ENCODE peak calls at places on chromosomes 11 and 22, in five cellular contexts. One of them, this sample, is unnamed.

GRCh38 chr11:106986261-106986660 is 32.0 kb downstream of the GUCY1A2 start:
- DNase-seq in tibial nerve: no peak
- DNase-seq in GM12865: no peak
- DNase-seq in fibroblast of mammary gland: peak
- DNase-seq in neural progenitor cell: no peak
- DNase-seq in this sample: peak

GRCh38 chr11:128928400-128928799 is 14.3 kb downstream of the TP53AIP1 start:
- DNase-seq in tibial nerve: no peak
- DNase-seq in GM12865: peak
- DNase-seq in fibroblast of mammary gland: no peak
- DNase-seq in neural progenitor cell: no peak
- DNase-seq in this sample: no peak

GRCh38 chr11:134640971-134641968 is 229.2 kb upstream of the B3GAT1 start:
- DNase-seq in tibial nerve: no peak
- DNase-seq in GM12865: no peak
- DNase-seq in fibroblast of mammary gland: no peak
- DNase-seq in neural progenitor cell: no peak
- DNase-seq in this sample: no peak

GRCh38 chr11:62573006-62573591 is 592 bp downstream of the EEF1G start:
- DNase-seq in tibial nerve: no peak
- DNase-seq in GM12865: peak
- DNase-seq in fibroblast of mammary gland: no peak
- DNase-seq in neural progenitor cell: peak
- DNase-seq in this sample: peak

GRCh38 chr11:69888671-69889076 is 69.5 kb upstream of the FGF3 start:
- DNase-seq in tibial nerve: peak
- DNase-seq in GM12865: peak
- DNase-seq in fibroblast of mammary gland: peak
- DNase-seq in neural progenitor cell: peak
- DNase-seq in this sample: peak

GRCh38 chr11:32079511-32079910 is 11.4 kb upstream of the RCN1 start:
- DNase-seq in tibial nerve: no peak
- DNase-seq in GM12865: no peak
- DNase-seq in fibroblast of mammary gland: no peak
- DNase-seq in neural progenitor cell: no peak
- DNase-seq in this sample: no peak

GRCh38 chr11:34439521-34440258 is 956 bp downstream of the CAT start:
- DNase-seq in tibial nerve: no peak
- DNase-seq in GM12865: no peak
- DNase-seq in fibroblast of mammary gland: no peak
- DNase-seq in neural progenitor cell: no peak
- DNase-seq in this sample: no peak

GRCh38 chr11:73249858-73250773 is 22.0 kb upstream of the P2RY6 start:
- DNase-seq in tibial nerve: no peak
- DNase-seq in GM12865: no peak
- DNase-seq in fibroblast of mammary gland: no peak
- DNase-seq in neural progenitor cell: no peak
- DNase-seq in this sample: no peak

GRCh38 chr22:38177926-38178604 is 3.6 kb downstream of the PLA2G6 start:
- DNase-seq in tibial nerve: no peak
- DNase-seq in GM12865: peak
- DNase-seq in fibroblast of mammary gland: peak
- DNase-seq in neural progenitor cell: peak
- DNase-seq in this sample: peak

GRCh38 chr22:44583076-44583760 is 85.2 kb upstream of the RTL6 start:
- DNase-seq in tibial nerve: no peak
- DNase-seq in GM12865: no peak
- DNase-seq in fibroblast of mammary gland: peak
- DNase-seq in neural progenitor cell: no peak
- DNase-seq in this sample: peak

GRCh38 chr11:47688101-47688500 is 27.1 kb downstream of the AGBL2 start:
- DNase-seq in tibial nerve: no peak
- DNase-seq in GM12865: no peak
- DNase-seq in fibroblast of mammary gland: no peak
- DNase-seq in neural progenitor cell: no peak
- DNase-seq in this sample: no peak

GRCh38 chr22:40666151-40666848 is 13.0 kb upstream of the MCHR1 start:
- DNase-seq in tibial nerve: no peak
- DNase-seq in GM12865: no peak
- DNase-seq in fibroblast of mammary gland: no peak
- DNase-seq in neural progenitor cell: no peak
- DNase-seq in this sample: peak

GRCh38 chr11:7609015-7609414 is 64.3 kb downstream of the CYB5R2 start:
- DNase-seq in tibial nerve: no peak
- DNase-seq in GM12865: no peak
- DNase-seq in fibroblast of mammary gland: peak
- DNase-seq in neural progenitor cell: no peak
- DNase-seq in this sample: peak

GRCh38 chr11:35619030-35619753 is 932 bp downstream of the FJX1 start:
- DNase-seq in tibial nerve: no peak
- DNase-seq in GM12865: peak
- DNase-seq in fibroblast of mammary gland: peak
- DNase-seq in neural progenitor cell: peak
- DNase-seq in this sample: no peak

GRCh38 chr11:31770011-31770410 is 41.1 kb downstream of the PAX6 start:
- DNase-seq in tibial nerve: no peak
- DNase-seq in GM12865: no peak
- DNase-seq in fibroblast of mammary gland: no peak
- DNase-seq in neural progenitor cell: no peak
- DNase-seq in this sample: no peak

GRCh38 chr11:20605602-20606091 is 6.2 kb downstream of the SLC6A5 start:
- DNase-seq in tibial nerve: no peak
- DNase-seq in GM12865: no peak
- DNase-seq in fibroblast of mammary gland: no peak
- DNase-seq in neural progenitor cell: no peak
- DNase-seq in this sample: no peak

GRCh38 chr11:79768343-79768742 is 327.5 kb upstream of the TENM4 start:
- DNase-seq in tibial nerve: no peak
- DNase-seq in GM12865: no peak
- DNase-seq in fibroblast of mammary gland: no peak
- DNase-seq in neural progenitor cell: no peak
- DNase-seq in this sample: no peak

GRCh38 chr11:79758325-79758724 is 317.5 kb upstream of the TENM4 start:
- DNase-seq in tibial nerve: no peak
- DNase-seq in GM12865: no peak
- DNase-seq in fibroblast of mammary gland: no peak
- DNase-seq in neural progenitor cell: no peak
- DNase-seq in this sample: no peak

DNA sequence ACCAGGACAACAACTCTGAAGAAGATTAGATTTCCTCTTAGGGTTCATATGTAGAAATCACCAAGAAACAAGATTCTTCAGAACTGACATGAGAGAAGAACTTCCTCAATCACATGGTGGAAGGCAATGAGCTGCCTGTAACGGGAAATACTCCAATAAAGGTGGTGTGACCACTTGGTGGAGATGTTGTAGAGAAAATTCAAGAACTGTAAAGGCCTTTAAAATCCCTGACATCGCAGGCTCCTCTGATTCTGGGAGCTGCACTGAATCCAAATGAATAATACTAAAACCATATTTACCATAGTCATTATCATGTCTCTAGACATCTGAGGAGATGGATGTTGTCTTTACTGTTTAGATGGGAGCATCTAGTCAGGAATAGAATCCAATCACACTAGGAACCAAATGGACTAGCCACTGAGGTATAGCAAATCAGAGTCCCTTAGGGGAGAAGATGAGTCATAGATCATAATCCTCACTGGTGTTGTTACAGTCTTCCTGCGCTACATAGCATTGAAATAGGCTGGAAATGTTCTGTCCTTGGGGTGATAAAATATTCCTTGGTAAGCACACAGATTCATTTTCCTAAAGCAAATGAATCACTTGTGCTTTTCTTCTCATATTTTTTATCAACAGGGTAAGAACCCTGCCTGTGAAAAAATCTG is 321.6 kb upstream of the TENM4 start:
- DNase-seq in tibial nerve: no peak
- DNase-seq in GM12865: no peak
- DNase-seq in fibroblast of mammary gland: peak
- DNase-seq in neural progenitor cell: peak
- DNase-seq in this sample: no peak
- TF ChIP-seq CTCF in tibial nerve: peak
- TF ChIP-seq CTCF in GM12865: no peak
- TF ChIP-seq CTCF in fibroblast of mammary gland: no peak
- TF ChIP-seq CTCF in neural progenitor cell: peak
- TF ChIP-seq CTCF in this sample: no peak

GRCh38 chr11:96331556-96332168 is 11.3 kb downstream of the MAML2 start:
- DNase-seq in tibial nerve: no peak
- DNase-seq in GM12865: peak
- DNase-seq in fibroblast of mammary gland: no peak
- DNase-seq in neural progenitor cell: no peak
- DNase-seq in this sample: no peak
- H3K4me3 ChIP-seq in tibial nerve: no peak
- H3K4me3 ChIP-seq in GM12865: no peak
- H3K4me3 ChIP-seq in fibroblast of mammary gland: no peak
- H3K4me3 ChIP-seq in neural progenitor cell: no peak
- H3K4me3 ChIP-seq in this sample: no peak

GRCh38 chr22:19941365-19942070 is at the start of the genes COMT and TXNRD2:
- DNase-seq in tibial nerve: peak
- DNase-seq in GM12865: peak
- DNase-seq in fibroblast of mammary gland: peak
- DNase-seq in neural progenitor cell: no peak
- DNase-seq in this sample: peak

GRCh38 chr22:19942071-19942885 is 660 bp upstream of the TXNRD2 start:
- DNase-seq in tibial nerve: no peak
- DNase-seq in GM12865: peak
- DNase-seq in fibroblast of mammary gland: peak
- DNase-seq in neural progenitor cell: no peak
- DNase-seq in this sample: peak

GRCh38 chr22:19940536-19941364 is 822 bp upstream of the COMT start:
- DNase-seq in tibial nerve: no peak
- DNase-seq in GM12865: no peak
- DNase-seq in fibroblast of mammary gland: no peak
- DNase-seq in neural progenitor cell: no peak
- DNase-seq in this sample: no peak

GRCh38 chr22:19942886-19943664 is 1.5 kb upstream of the TXNRD2 start:
- DNase-seq in tibial nerve: no peak
- DNase-seq in GM12865: no peak
- DNase-seq in fibroblast of mammary gland: peak
- DNase-seq in neural progenitor cell: peak
- DNase-seq in this sample: peak

DNA sequence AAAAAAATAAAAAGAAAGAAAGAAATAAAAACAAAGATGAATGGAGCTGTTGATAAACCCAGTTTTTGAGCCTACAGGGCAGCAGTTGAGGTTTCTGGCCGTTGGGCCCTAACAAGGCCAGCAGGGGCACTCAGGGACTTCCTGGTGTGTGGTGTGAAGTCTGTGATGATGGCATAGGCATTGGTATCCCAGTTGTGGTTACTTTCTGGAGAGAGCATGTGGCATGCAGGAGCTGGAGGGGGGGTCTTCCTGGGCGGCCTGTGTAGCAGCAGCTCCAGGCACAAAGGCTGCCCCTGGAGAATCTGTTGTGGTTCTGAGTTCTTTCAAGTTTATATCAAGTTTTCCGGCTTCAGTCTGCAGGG is 2.0 kb upstream of the TXNRD2 start:
- DNase-seq in tibial nerve: no peak
- DNase-seq in GM12865: peak
- DNase-seq in fibroblast of mammary gland: peak
- DNase-seq in neural progenitor cell: no peak
- DNase-seq in this sample: peak
- TF ChIP-seq CTCF in tibial nerve: no peak
- TF ChIP-seq CTCF in GM12865: no peak
- TF ChIP-seq CTCF in fibroblast of mammary gland: peak
- TF ChIP-seq CTCF in neural progenitor cell: no peak
- TF ChIP-seq CTCF in this sample: peak

GRCh38 chr11:118634435-118635236 is 27.2 kb downstream of the PHLDB1 start:
- DNase-seq in tibial nerve: peak
- DNase-seq in GM12865: no peak
- DNase-seq in fibroblast of mammary gland: peak
- DNase-seq in neural progenitor cell: peak
- DNase-seq in this sample: peak
- H3K4me3 ChIP-seq in tibial nerve: no peak
- H3K4me3 ChIP-seq in GM12865: no peak
- H3K4me3 ChIP-seq in fibroblast of mammary gland: no peak
- H3K4me3 ChIP-seq in neural progenitor cell: peak
- H3K4me3 ChIP-seq in this sample: no peak